ENCODE peak calls at places on chromosomes 12 and 14, in six cellular contexts. O, C, U, N, I and V are unnamed samples. For H3K9me3, the result is how much of the 10 kb centered on the place peaks cover.

GRCh38 chr12:100857418-100857817 is 62.8 kb downstream of the ANO4 start:
- DNase-seq in O (no peak), C (no peak), U (no peak), N (no peak), I (no peak), V (no peak)

GRCh38 chr14:91417134-91417982 is at the start of gene CCDC88C:
- DNase-seq in O (peak), C (peak), U (no peak), N (peak), I (peak), V (peak)

GRCh38 chr14:77026930-77027537 is 1.5 kb downstream of the IRF2BPL start:
- DNase-seq in O (peak), C (peak), U (no peak), N (peak), I (peak), V (peak)

GRCh38 chr12:132538336-132539015 is 48.5 kb downstream of the FBRSL1 start:
- DNase-seq in O (no peak), C (no peak), U (no peak), N (no peak), I (no peak), V (no peak)

GRCh38 chr12:93091851-93092558 is 162.9 kb upstream of the EEA1 start:
- DNase-seq in O (no peak), C (no peak), U (no peak), N (no peak), I (no peak), V (no peak)

GRCh38 chr12:85720308-85721033 is 115.7 kb downstream of the RASSF9 start:
- DNase-seq in O (no peak), C (no peak), U (no peak), N (no peak), I (no peak), V (no peak)

GRCh38 chr12:114812858-114813761 is 129.1 kb upstream of the TBX3 start:
- DNase-seq in O (no peak), C (peak), U (no peak), N (no peak), I (peak), V (no peak)

GRCh38 chr14:84750763-84751554 is 779.0 kb upstream of the FLRT2 start:
- DNase-seq in O (no peak), C (no peak), U (no peak), N (no peak), I (no peak), V (no peak)

GRCh38 chr14:104299993-104300761 is 161.8 kb downstream of the KIF26A start:
- DNase-seq in O (no peak), C (no peak), U (no peak), N (no peak), I (no peak), V (peak)

GRCh38 chr12:57220770-57221168 is 4.2 kb downstream of the NXPH4 start:
- DNase-seq in O (no peak), C (no peak), U (no peak), N (no peak), I (no peak), V (no peak)

GRCh38 chr12:107126688-107127481 is 33.5 kb upstream of the CRY1 start:
- DNase-seq in O (peak), C (no peak), U (no peak), N (no peak), I (no peak), V (no peak)

GRCh38 chr12:1587927-1588573 is 6.3 kb downstream of the FBXL14 start:
- DNase-seq in O (no peak), C (no peak), U (no peak), N (no peak), I (no peak), V (no peak)

GRCh38 chr14:67056684-67057083 is 132.6 kb upstream of the GARIN2 start:
- DNase-seq in O (no peak), C (no peak), U (no peak), N (no peak), I (no peak), V (no peak)

GRCh38 chr12:109738209-109738608 is 24.6 kb downstream of the FAM222A start:
- DNase-seq in O (no peak), C (no peak), U (no peak), N (peak), I (no peak), V (no peak)

GRCh38 chr14:52179151-52179790 is 88.2 kb upstream of the PTGDR start:
- DNase-seq in O (no peak), C (no peak), U (no peak), N (no peak), I (no peak), V (no peak)

GRCh38 chr14:52185178-52185577 is 82.3 kb upstream of the PTGDR start:
- DNase-seq in O (no peak), C (no peak), U (no peak), N (no peak), I (no peak), V (no peak)

GRCh38 chr14:52188381-52188780 is 79.1 kb upstream of the PTGDR start:
- DNase-seq in O (no peak), C (no peak), U (no peak), N (no peak), I (no peak), V (no peak)

DNA sequence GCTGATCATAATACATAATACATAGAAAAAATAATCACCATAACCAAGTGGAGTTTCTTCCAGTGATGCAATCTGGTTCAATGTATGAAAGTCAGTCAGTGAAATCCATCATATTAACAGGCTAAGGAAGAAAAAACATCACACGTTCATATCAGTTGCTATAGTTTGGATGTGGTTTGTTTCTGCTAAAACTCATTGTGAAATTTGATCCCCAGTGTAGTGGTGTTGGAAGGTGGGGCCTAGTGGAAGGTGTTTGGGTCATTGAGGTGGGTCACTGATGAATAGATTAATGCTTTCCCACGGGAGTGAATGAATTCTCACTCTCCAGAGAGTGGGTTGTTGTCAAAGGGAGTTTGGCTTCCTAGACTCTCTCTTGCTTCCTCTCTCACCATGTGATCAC is 84.6 kb upstream of the PTGDR start:
- DNase-seq in O (no peak), C (no peak), U (no peak), N (no peak), I (no peak), V (no peak)
- H3K9me3 ChIP-seq in O (under half), C (under half), U (under half), N (under half), I (under half), V (under half)

DNA sequence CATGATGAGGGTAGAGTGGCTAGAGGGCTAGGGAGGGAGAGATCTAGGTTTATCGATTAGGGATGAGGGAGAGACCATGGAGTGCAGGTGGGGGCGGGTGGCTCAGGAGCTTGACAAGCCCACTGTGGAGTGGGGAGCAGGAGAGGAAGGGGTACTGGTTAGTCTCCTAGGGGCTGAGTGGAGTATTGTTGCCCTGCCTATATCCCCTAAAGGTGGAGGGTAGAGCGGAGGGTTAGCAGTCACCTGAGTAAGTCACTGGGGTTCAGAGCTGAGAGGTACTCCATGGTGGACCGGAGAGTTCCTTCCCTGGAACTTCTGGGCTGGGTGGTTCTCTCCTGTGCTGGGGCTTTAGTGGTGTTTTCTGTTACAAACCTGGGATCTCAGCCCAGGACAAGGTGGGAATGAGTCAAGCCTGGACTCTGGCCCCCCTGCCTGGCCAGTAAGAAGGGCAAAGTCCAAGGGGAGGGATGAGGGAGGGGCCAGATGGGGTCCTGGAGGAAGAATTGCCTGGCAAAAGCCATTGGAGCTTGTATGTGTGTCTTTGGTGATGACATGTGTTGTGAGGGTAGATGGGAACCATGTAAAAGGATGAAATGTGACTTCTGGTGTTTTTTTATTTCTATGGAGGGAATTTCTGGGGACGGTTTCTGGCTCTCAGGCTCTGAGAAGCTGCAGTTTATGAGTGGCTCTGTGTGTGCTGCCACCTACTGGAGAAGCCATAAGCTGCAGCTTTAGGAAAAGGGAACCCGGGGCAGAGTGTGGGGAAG is at the start of gene CIDEB:
- DNase-seq in O (peak), C (peak), U (no peak), N (peak), I (peak), V (peak)
- H3K4me3 ChIP-seq in O (no peak), C (no peak), U (no peak), N (no peak), I (no peak), V (no peak)

GRCh38 chr12:14607561-14607960 is 39.9 kb upstream of the PLBD1 start:
- DNase-seq in O (no peak), C (no peak), U (no peak), N (no peak), I (no peak), V (no peak)
- H3K9me3 ChIP-seq in O (under half), C (under half), U (under half), N (under half), I (under half), V (half or more)

DNA sequence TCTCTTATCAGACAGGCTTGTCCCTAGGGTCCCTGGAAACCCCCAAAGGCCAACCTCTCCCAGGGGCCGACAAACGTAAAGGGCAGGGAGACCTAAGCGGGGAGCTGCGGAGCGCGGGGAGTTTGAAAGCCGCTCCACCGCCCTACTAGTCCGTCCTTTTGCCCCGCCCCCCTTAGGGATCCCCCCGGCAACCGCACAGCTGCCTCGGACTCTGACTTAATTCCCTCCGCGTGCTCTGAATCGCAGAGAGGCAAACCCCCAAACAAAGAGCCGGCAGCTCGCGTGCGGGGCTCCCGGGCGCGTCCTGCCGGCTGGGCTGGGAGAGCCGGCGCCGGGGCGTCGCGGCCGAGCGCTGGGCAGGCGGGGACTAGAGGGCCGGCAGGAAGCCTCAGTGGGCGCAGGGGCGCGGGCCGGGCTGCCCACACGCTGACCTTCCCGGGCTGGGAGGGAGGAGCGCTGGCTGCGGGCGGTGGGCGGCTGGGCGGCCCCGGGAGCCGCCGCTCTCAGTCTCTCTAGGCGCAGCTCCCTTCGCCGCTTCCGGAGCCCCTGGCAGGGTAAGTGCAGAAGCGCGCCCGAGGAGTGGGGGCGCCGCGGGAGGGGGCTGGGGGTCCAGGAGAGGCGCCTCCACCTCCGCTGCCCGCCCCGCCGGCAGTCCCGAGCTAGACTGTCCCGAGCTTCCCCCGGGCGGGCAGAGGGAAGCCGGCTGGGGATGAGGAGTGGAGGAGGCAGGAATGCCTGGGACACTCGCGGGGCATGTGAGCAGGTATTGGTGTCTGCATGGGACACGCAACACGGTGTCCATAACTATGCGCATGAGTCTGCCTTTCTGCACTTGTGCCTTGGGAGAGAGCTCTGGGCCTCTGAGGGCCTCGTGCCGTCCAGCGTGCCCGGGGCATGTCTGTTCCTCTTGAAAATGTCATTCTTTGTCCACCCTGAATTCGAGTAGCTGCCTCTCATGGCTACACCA is at the start of gene TSPAN11:
- DNase-seq in O (peak), C (no peak), U (no peak), N (peak), I (peak), V (peak)
- H3K4me3 ChIP-seq in O (peak), C (peak), U (peak), N (peak), I (peak), V (peak)

GRCh38 chr12:32198555-32198954 is 91.9 kb downstream of the BICD1 start:
- DNase-seq in O (peak), C (no peak), U (no peak), N (no peak), I (no peak), V (no peak)
- H3K9me3 ChIP-seq in O (under half), C (under half), U (under half), N (under half), I (under half), V (under half)

DNA sequence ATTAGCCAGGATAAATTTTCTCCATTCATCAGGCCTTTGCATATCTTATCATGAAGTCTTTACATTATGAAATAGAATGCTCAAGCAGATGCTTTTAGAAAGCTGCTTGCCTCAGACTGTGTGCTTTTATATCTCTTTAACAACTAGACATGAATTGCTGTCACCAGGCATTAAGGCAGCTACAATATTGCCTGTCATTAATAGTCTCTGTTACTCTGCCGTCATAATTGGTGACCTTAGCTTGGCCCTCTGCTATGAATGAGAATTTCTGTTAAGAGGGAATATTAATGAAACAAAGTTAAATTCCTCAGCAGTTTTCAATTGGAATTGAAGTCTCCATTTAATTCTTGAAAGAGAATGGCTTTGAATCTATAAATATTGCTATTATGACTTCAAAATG is 266.8 kb upstream of the MIS18BP1 start:
- DNase-seq in O (no peak), C (no peak), U (no peak), N (no peak), I (no peak), V (no peak)
- H3K4me3 ChIP-seq in O (no peak), C (no peak), U (no peak), N (no peak), I (no peak), V (no peak)